ENCODE peak calls at places on chromosomes 7 and 10, in four cellular contexts. One of them, this sample, is unnamed.
A peak's percentile ranks its signal among the peaks of the same experiment; 100 is the strongest.

GRCh38 chr10:1150638-1150955 is 94.4 kb downstream of the WDR37 start:
- DNase-seq in cardiac muscle cell: no peak
- DNase-seq in CD4-positive, alpha-beta memory T cell: no peak
- DNase-seq in fibroblast of lung: no peak
- DNase-seq in this sample: no peak

GRCh38 chr10:123970207-123970926 is 78.8 kb upstream of the CPXM2 start:
- DNase-seq in cardiac muscle cell: peak; percentile 10
- DNase-seq in CD4-positive, alpha-beta memory T cell: no peak
- DNase-seq in fibroblast of lung: no peak
- DNase-seq in this sample: no peak

GRCh38 chr10:132464256-132465192 is 67.5 kb downstream of the PWWP2B start:
- DNase-seq in cardiac muscle cell: peak; percentile 81
- DNase-seq in CD4-positive, alpha-beta memory T cell: no peak
- DNase-seq in fibroblast of lung: no peak
- DNase-seq in this sample: no peak

GRCh38 chr10:58152698-58153263 is 114.9 kb downstream of the IPMK start:
- DNase-seq in cardiac muscle cell: peak; percentile 55
- DNase-seq in CD4-positive, alpha-beta memory T cell: peak; percentile 6
- DNase-seq in fibroblast of lung: peak; percentile 51
- DNase-seq in this sample: no peak

GRCh38 chr7:28955356-28955722 is 2.8 kb downstream of the TRIL start:
- DNase-seq in cardiac muscle cell: no peak
- DNase-seq in CD4-positive, alpha-beta memory T cell: no peak
- DNase-seq in fibroblast of lung: no peak
- DNase-seq in this sample: no peak

GRCh38 chr10:5442056-5442989 is 30.0 kb downstream of the NET1 start:
- DNase-seq in cardiac muscle cell: peak; percentile 50
- DNase-seq in CD4-positive, alpha-beta memory T cell: peak; percentile 50
- DNase-seq in fibroblast of lung: no peak
- DNase-seq in this sample: no peak

GRCh38 chr10:127600479-127600878 is 51.4 kb downstream of the NPS start:
- DNase-seq in cardiac muscle cell: peak; percentile 58
- DNase-seq in CD4-positive, alpha-beta memory T cell: no peak
- DNase-seq in fibroblast of lung: no peak
- DNase-seq in this sample: no peak

GRCh38 chr10:66167816-66168215 is 758.0 kb upstream of the LRRTM3 start:
- DNase-seq in cardiac muscle cell: no peak
- DNase-seq in CD4-positive, alpha-beta memory T cell: no peak
- DNase-seq in fibroblast of lung: peak; percentile 13
- DNase-seq in this sample: no peak

GRCh38 chr10:74418285-74418872 is 267.4 kb downstream of the ADK start:
- DNase-seq in cardiac muscle cell: peak; percentile 60
- DNase-seq in CD4-positive, alpha-beta memory T cell: no peak
- DNase-seq in fibroblast of lung: peak; percentile 16
- DNase-seq in this sample: no peak

GRCh38 chr10:79336739-79337138 is 10.5 kb upstream of the PPIF start:
- DNase-seq in cardiac muscle cell: no peak
- DNase-seq in CD4-positive, alpha-beta memory T cell: no peak
- DNase-seq in fibroblast of lung: no peak
- DNase-seq in this sample: no peak

DNA sequence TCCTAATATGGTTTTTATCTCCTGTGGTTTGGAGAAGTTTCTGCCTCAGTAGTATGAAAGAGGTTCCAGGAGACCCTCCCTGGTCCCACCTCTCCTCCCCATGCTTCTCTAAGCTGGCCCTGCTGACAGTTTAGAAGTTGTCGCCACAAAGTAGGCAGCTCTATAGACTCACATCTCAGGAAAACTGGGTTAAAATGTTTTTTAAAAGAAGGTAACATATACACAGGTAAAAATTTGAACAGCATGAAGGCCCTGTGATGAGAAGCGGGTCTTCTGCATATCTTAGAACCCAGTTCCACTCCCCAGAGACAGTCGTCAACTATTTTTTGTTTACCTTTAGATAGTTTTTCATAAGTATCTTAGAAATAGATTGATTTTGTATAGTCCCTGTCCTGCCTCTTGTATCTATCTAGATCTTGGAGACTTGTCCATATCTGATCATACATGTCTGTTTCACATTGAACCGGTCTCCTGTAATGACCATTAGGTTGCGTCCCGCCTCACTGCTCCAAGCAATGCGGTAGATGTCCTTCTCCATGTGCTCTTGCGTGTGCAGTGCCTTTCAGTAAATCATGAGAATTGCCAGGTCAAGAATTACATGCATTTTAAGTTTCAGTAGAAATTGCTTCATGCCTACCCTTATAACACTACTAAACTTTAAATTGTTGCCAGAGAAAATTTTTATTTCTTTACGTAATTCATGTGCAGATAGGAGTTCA is 2.2 kb downstream of the DUSP5 start:
- DNase-seq in cardiac muscle cell: peak; percentile 54
- DNase-seq in CD4-positive, alpha-beta memory T cell: no peak
- DNase-seq in fibroblast of lung: no peak
- DNase-seq in this sample: no peak
- H3K27ac ChIP-seq in cardiac muscle cell: peak overlapping the region; percentile 91
- H3K27ac ChIP-seq in CD4-positive, alpha-beta memory T cell: peak overlapping the region; percentile 79
- H3K27ac ChIP-seq in fibroblast of lung: peak overlapping the region; percentile 90
- H3K27ac ChIP-seq in this sample: no peak overlapping the region

GRCh38 chr10:22317121-22317370 is 858 bp downstream of the COMMD3 start:
- DNase-seq in cardiac muscle cell: no peak
- DNase-seq in CD4-positive, alpha-beta memory T cell: no peak
- DNase-seq in fibroblast of lung: no peak
- DNase-seq in this sample: no peak

GRCh38 chr10:22316286-22317120 is at the start of gene COMMD3:
- DNase-seq in cardiac muscle cell: peak; percentile 92
- DNase-seq in CD4-positive, alpha-beta memory T cell: peak; percentile 80
- DNase-seq in fibroblast of lung: peak; percentile 88
- DNase-seq in this sample: peak; percentile 53

GRCh38 chr10:22318772-22319171 is 2.1 kb upstream of the BMI1 start:
- DNase-seq in cardiac muscle cell: no peak
- DNase-seq in CD4-positive, alpha-beta memory T cell: no peak
- DNase-seq in fibroblast of lung: no peak
- DNase-seq in this sample: no peak

GRCh38 chr10:22319559-22320558 is 1.0 kb upstream of the BMI1 start:
- DNase-seq in cardiac muscle cell: no peak
- DNase-seq in CD4-positive, alpha-beta memory T cell: no peak
- DNase-seq in fibroblast of lung: no peak
- DNase-seq in this sample: no peak

GRCh38 chr10:22317771-22318565 is 1.8 kb downstream of the COMMD3 start:
- DNase-seq in cardiac muscle cell: no peak
- DNase-seq in CD4-positive, alpha-beta memory T cell: no peak
- DNase-seq in fibroblast of lung: no peak
- DNase-seq in this sample: no peak
- H3K27ac ChIP-seq in cardiac muscle cell: no peak overlapping the region
- H3K27ac ChIP-seq in CD4-positive, alpha-beta memory T cell: no peak overlapping the region
- H3K27ac ChIP-seq in fibroblast of lung: no peak overlapping the region
- H3K27ac ChIP-seq in this sample: no peak overlapping the region

GRCh38 chr10:31321396-31321941 is 2.5 kb downstream of the ZEB1 start:
- DNase-seq in cardiac muscle cell: peak; percentile 11
- DNase-seq in CD4-positive, alpha-beta memory T cell: peak; percentile 64
- DNase-seq in fibroblast of lung: peak; percentile 24
- DNase-seq in this sample: no peak

GRCh38 chr10:31318854-31319601 is at the start of gene ZEB1:
- DNase-seq in cardiac muscle cell: peak; percentile 95
- DNase-seq in CD4-positive, alpha-beta memory T cell: peak; percentile 91
- DNase-seq in fibroblast of lung: peak; percentile 97
- DNase-seq in this sample: peak; percentile 87

GRCh38 chr10:31320179-31320597 is 1.2 kb downstream of the ZEB1 start:
- DNase-seq in cardiac muscle cell: peak; percentile 52
- DNase-seq in CD4-positive, alpha-beta memory T cell: peak; percentile 56
- DNase-seq in fibroblast of lung: peak; percentile 48
- DNase-seq in this sample: peak; percentile 30

GRCh38 chr10:31319602-31320178 is 674 bp downstream of the ZEB1 start:
- DNase-seq in cardiac muscle cell: peak; percentile 47
- DNase-seq in CD4-positive, alpha-beta memory T cell: peak; percentile 24
- DNase-seq in fibroblast of lung: no peak
- DNase-seq in this sample: no peak

DNA sequence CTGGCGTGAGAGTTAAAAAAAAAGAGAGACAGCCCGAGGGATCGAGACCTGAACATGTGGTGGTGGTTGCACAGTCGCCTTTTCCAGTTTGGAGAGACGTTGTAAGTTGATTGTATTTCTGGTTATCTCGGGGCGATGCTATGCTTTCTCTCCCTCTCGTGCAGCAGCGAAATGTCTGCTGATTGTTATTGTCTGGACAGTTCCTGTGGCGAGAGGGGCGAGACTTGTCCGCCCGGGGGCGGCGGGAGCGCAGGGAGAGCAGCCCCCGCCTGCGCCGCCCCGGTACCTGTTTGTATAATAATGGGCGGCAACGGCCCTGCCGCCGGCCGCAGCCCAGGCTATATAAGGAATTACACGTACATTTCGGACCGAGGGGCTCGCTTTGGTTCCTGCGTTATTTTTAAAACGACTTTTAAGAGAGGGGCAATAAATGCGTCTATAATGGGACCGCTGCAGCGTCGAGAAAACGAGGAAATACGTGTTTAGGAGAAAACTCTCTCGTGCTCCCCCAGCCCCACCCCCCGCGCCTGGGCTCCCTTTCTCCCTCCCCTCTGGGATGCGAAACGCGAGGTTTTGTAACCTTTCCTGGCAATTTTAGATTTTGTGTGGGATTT is 1.7 kb downstream of the ZEB1 start:
- DNase-seq in cardiac muscle cell: peak; percentile 75
- DNase-seq in CD4-positive, alpha-beta memory T cell: no peak
- DNase-seq in fibroblast of lung: peak; percentile 66
- DNase-seq in this sample: no peak
- H3K27ac ChIP-seq in cardiac muscle cell: peak overlapping the region; percentile 91
- H3K27ac ChIP-seq in CD4-positive, alpha-beta memory T cell: peak overlapping the region; percentile 61
- H3K27ac ChIP-seq in fibroblast of lung: peak overlapping the region; percentile 88
- H3K27ac ChIP-seq in this sample: peak overlapping the region; percentile 63

GRCh38 chr7:94421711-94422110 is 27.0 kb downstream of the COL1A2 start:
- DNase-seq in cardiac muscle cell: no peak
- DNase-seq in CD4-positive, alpha-beta memory T cell: no peak
- DNase-seq in fibroblast of lung: no peak
- DNase-seq in this sample: no peak

GRCh38 chr7:94422136-94422535 is 27.4 kb downstream of the COL1A2 start:
- DNase-seq in cardiac muscle cell: no peak
- DNase-seq in CD4-positive, alpha-beta memory T cell: no peak
- DNase-seq in fibroblast of lung: no peak
- DNase-seq in this sample: no peak

GRCh38 chr7:94424336-94424735 is 29.6 kb downstream of the COL1A2 start:
- DNase-seq in cardiac muscle cell: no peak
- DNase-seq in CD4-positive, alpha-beta memory T cell: no peak
- DNase-seq in fibroblast of lung: no peak
- DNase-seq in this sample: no peak

GRCh38 chr7:94423865-94424264 is 29.2 kb downstream of the COL1A2 start:
- DNase-seq in cardiac muscle cell: no peak
- DNase-seq in CD4-positive, alpha-beta memory T cell: no peak
- DNase-seq in fibroblast of lung: peak; percentile 73
- DNase-seq in this sample: no peak

DNA sequence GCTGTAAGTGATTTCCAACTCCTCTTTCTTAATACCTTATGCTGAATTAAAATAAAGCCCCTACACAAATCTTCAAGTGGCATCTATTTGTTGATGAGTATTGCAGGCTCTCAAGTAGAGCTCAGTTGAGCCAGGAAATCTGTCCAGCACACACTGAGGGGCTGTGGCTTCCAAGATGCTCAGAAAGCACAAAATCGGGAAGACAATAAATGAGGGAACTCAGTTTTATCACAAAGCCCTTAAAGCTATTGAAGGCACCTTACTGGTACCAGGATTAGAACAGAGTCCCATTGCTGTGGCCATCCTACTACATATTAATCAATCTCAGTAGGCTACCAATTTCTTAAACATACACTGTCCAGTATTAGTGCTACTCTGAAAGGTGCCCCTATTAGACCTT is 28.4 kb downstream of the COL1A2 start:
- DNase-seq in cardiac muscle cell: no peak
- DNase-seq in CD4-positive, alpha-beta memory T cell: no peak
- DNase-seq in fibroblast of lung: no peak
- DNase-seq in this sample: no peak
- H3K27ac ChIP-seq in cardiac muscle cell: no peak overlapping the region
- H3K27ac ChIP-seq in CD4-positive, alpha-beta memory T cell: no peak overlapping the region
- H3K27ac ChIP-seq in fibroblast of lung: peak overlapping the region; percentile 77
- H3K27ac ChIP-seq in this sample: no peak overlapping the region

GRCh38 chr10:35668865-35669650 is 27.0 kb upstream of the FZD8 start:
- DNase-seq in cardiac muscle cell: no peak
- DNase-seq in CD4-positive, alpha-beta memory T cell: no peak
- DNase-seq in fibroblast of lung: no peak
- DNase-seq in this sample: no peak
- H3K27ac ChIP-seq in cardiac muscle cell: no peak overlapping the region
- H3K27ac ChIP-seq in CD4-positive, alpha-beta memory T cell: no peak overlapping the region
- H3K27ac ChIP-seq in fibroblast of lung: no peak overlapping the region
- H3K27ac ChIP-seq in this sample: no peak overlapping the region

GRCh38 chr7:143954163-143954894 is at the start of gene OR2F1:
- DNase-seq in cardiac muscle cell: no peak
- DNase-seq in CD4-positive, alpha-beta memory T cell: no peak
- DNase-seq in fibroblast of lung: no peak
- DNase-seq in this sample: no peak
- H3K27ac ChIP-seq in cardiac muscle cell: no peak within 1 kb of the TSS
- H3K27ac ChIP-seq in CD4-positive, alpha-beta memory T cell: no peak within 1 kb of the TSS
- H3K27ac ChIP-seq in fibroblast of lung: no peak within 1 kb of the TSS
- H3K27ac ChIP-seq in this sample: no peak within 1 kb of the TSS

GRCh38 chr7:33903770-33904679 is 1.3 kb upstream of the BMPER start:
- DNase-seq in cardiac muscle cell: peak; percentile 74
- DNase-seq in CD4-positive, alpha-beta memory T cell: no peak
- DNase-seq in fibroblast of lung: peak; percentile 45
- DNase-seq in this sample: no peak
- H3K27ac ChIP-seq in cardiac muscle cell: peak overlapping the region; percentile 95
- H3K27ac ChIP-seq in CD4-positive, alpha-beta memory T cell: no peak overlapping the region
- H3K27ac ChIP-seq in fibroblast of lung: peak overlapping the region; percentile 88
- H3K27ac ChIP-seq in this sample: no peak overlapping the region

GRCh38 chr10:30215631-30216030 is 133.4 kb downstream of the MTPAP start:
- DNase-seq in cardiac muscle cell: no peak
- DNase-seq in CD4-positive, alpha-beta memory T cell: no peak
- DNase-seq in fibroblast of lung: no peak
- DNase-seq in this sample: no peak
- H3K27ac ChIP-seq in cardiac muscle cell: no peak overlapping the region
- H3K27ac ChIP-seq in CD4-positive, alpha-beta memory T cell: no peak overlapping the region
- H3K27ac ChIP-seq in fibroblast of lung: no peak overlapping the region
- H3K27ac ChIP-seq in this sample: no peak overlapping the region

This sample was measured in HL-60.